ENCODE peak calls at places on chromosomes 13 and 19, in four cellular contexts. U is ascending aorta, Y is fibroblast of lung, Q is neuronal stem cell. S is an unnamed sample.
A peak's percentile ranks its signal among the peaks of the same experiment; 100 is the strongest.

GRCh38 chr13:21043898-21044297 is 17.5 kb downstream of the LATS2 start:
- DNase-seq in Y (peak; percentile 88), U (no peak), Q (no peak), S (no peak)

GRCh38 chr19:18428837-18429674 is 8.9 kb downstream of the ISYNA1 start:
- DNase-seq in Q (peak; percentile 94), U (no peak), Y (peak; percentile 79), S (no peak)

GRCh38 chr13:34046457-34046856 is 228.5 kb downstream of the RFC3 start:
- DNase-seq in U (no peak), Q (no peak), Y (peak; percentile 48), S (no peak)

GRCh38 chr13:97975280-97975850 is 21.9 kb downstream of the IPO5 start:
- DNase-seq in Q (no peak), Y (no peak), U (no peak), S (no peak)

GRCh38 chr19:17136617-17137016 is 61.0 kb downstream of the MYO9B start:
- DNase-seq in Q (no peak), U (no peak), Y (no peak), S (no peak)

GRCh38 chr19:15562861-15563260 is 52.2 kb upstream of the CYP4F8 start:
- DNase-seq in Y (no peak), Q (no peak), U (no peak), S (no peak)

GRCh38 chr19:1553415-1553814 is 14.7 kb downstream of the MEX3D start:
- DNase-seq in Y (no peak), U (no peak), Q (no peak), S (no peak)

GRCh38 chr13:43356566-43356965 is 333.2 kb downstream of the DNAJC15 start:
- DNase-seq in Y (no peak), Q (no peak), U (no peak), S (no peak)

GRCh38 chr19:14337510-14337909 is 43.7 kb upstream of the ADGRE5 start:
- DNase-seq in Y (no peak), U (no peak), Q (no peak), S (no peak)

GRCh38 chr13:44969858-44970484 is 19.3 kb downstream of the NUFIP1 start:
- DNase-seq in Y (peak; percentile 66), U (no peak), Q (peak; percentile 57), S (no peak)

GRCh38 chr13:32905063-32905863 is 111.0 kb upstream of the KL start:
- DNase-seq in Y (peak; percentile 87), U (no peak), Q (no peak), S (peak; percentile 11)

GRCh38 chr19:4502282-4503223 is 15.7 kb downstream of the PLIN4 start:
- DNase-seq in Q (no peak), Y (no peak), U (no peak), S (no peak)

GRCh38 chr19:15129856-15130580 is 22.8 kb downstream of the SYDE1 start:
- DNase-seq in Y (no peak), Q (no peak), U (no peak), S (no peak)

GRCh38 chr19:49615861-49616260 is 24.1 kb downstream of the RRAS start:
- DNase-seq in U (no peak), Q (no peak), Y (no peak), S (no peak)

GRCh38 chr13:108807841-108808240 is 178.4 kb downstream of the MYO16 start:
- DNase-seq in Y (no peak), Q (no peak), U (no peak), S (no peak)

GRCh38 chr19:48174445-48175030 is 4.1 kb downstream of the ZSWIM9 start:
- DNase-seq in U (no peak), Y (no peak), Q (no peak), S (no peak)

GRCh38 chr13:28655566-28655965 is 3.4 kb upstream of the POMP start:
- DNase-seq in Q (no peak), Y (peak; percentile 69), U (no peak), S (no peak)

GRCh38 chr13:66933994-66934393 is 296.1 kb downstream of the PCDH9 start:
- DNase-seq in Y (peak; percentile 96), Q (no peak), U (no peak), S (no peak)

GRCh38 chr13:90420683-90421082 is 926.8 kb upstream of the MIR17HG start:
- DNase-seq in Q (no peak), Y (no peak), U (no peak), S (no peak)

GRCh38 chr13:74306496-74306895 is 172.3 kb upstream of the KLF12 start:
- DNase-seq in Q (no peak), Y (peak; percentile 40), U (no peak), S (no peak)

GRCh38 chr13:98890186-98890585 is 87.7 kb downstream of the DOCK9 start:
- DNase-seq in Y (peak; percentile 96), Q (no peak), U (no peak), S (no peak)

GRCh38 chr13:25114220-25114619 is 18.3 kb downstream of the PABPC3 start:
- DNase-seq in Y (peak; percentile 58), U (no peak), Q (peak; percentile 66), S (no peak)

GRCh38 chr13:29583073-29583785 is 12.3 kb downstream of the SLC7A1 start:
- DNase-seq in U (no peak), Y (peak; percentile 91), Q (no peak), S (no peak)

GRCh38 chr19:48489608-48490216 is 20.5 kb downstream of the CYTH2 start:
- DNase-seq in Y (no peak), Q (no peak), U (no peak), S (no peak)

GRCh38 chr13:90427322-90428272 is 919.9 kb upstream of the MIR17HG start:
- DNase-seq in Q (no peak), Y (no peak), U (no peak), S (no peak)

GRCh38 chr13:102128216-102128800 is 273.5 kb downstream of the FGF14 start:
- DNase-seq in U (no peak), Y (peak; percentile 84), Q (no peak), S (no peak)

GRCh38 chr19:3963458-3964255 is 7.2 kb downstream of the DAPK3 start:
- DNase-seq in U (no peak), Y (no peak), Q (no peak), S (no peak)

GRCh38 chr19:2231621-2232221 is 4.4 kb downstream of the PLEKHJ1 start:
- DNase-seq in Y (no peak), Q (no peak), U (no peak), S (no peak)

GRCh38 chr19:12543855-12544254 is 7.4 kb downstream of the ZNF564 start:
- DNase-seq in U (no peak), Y (peak; percentile 37), Q (no peak), S (no peak)

GRCh38 chr13:51331354-51331861 is 8.1 kb upstream of the SERPINE3 start:
- DNase-seq in Q (no peak), U (no peak), Y (no peak), S (no peak)

GRCh38 chr19:12783226-12783848 is 7.9 kb upstream of the JUNB start:
- DNase-seq in U (no peak), Y (no peak), Q (no peak), S (no peak)

GRCh38 chr13:44219808-44220544 is 153.6 kb upstream of the SERP2 start:
- DNase-seq in U (no peak), Q (no peak), Y (peak; percentile 92), S (no peak)

GRCh38 chr19:17685451-17686026 is 2.6 kb downstream of the UNC13A start:
- DNase-seq in U (no peak), Y (no peak), Q (no peak), S (no peak)

DNA sequence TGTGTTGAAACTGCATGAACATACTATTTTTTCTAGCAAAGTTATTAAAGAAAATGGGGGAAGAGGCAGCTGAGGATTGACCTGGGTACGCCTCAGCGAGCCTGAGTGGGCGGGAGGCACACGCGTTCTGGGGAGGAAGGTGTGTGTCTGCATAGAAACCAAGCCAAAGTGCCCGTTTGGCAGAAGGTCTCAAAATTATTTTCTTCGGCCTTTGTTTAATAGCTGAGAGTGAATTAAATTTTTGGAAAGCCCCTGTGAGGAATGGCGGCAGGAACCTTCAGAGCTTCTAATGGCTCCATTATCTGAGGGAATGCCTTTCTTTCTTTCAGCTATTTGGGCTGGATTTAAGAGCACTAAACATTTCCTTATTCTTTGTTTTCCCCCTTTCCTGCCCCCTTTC is 5.2 kb downstream of the ZIC2 start:
- DNase-seq in Y (no peak), Q (no peak), U (no peak), S (no peak)
- H3K27me3 ChIP-seq in Y (peaks cover 91% of the 10 kb centered on the region), Q (peaks cover 36% of the 10 kb centered on the region), U (peaks cover 70% of the 10 kb centered on the region), S (peaks cover 11% of the 10 kb centered on the region)

GRCh38 chr19:42255766-42256750 is 1.1 kb upstream of the ERF start:
- DNase-seq in Q (peak; percentile 67), U (no peak), Y (peak; percentile 39), S (no peak)
- H3K4me1 ChIP-seq in Q (peaks cover 19% of the 10 kb centered on the region), U (peaks cover 20% of the 10 kb centered on the region), Y (peaks cover 13% of the 10 kb centered on the region), S (peaks cover 12% of the 10 kb centered on the region)

GRCh38 chr19:36150586-36150985 is 1.7 kb downstream of the COX7A1 start:
- DNase-seq in Y (no peak), Q (no peak), U (no peak), S (no peak)
- H3K27ac ChIP-seq in Y (no peak overlapping the region), Q (no peak overlapping the region), U (peak overlapping the region; percentile 99), S (no peak overlapping the region)

GRCh38 chr13:94712287-94712811 is at the start of gene SOX21:
- DNase-seq in U (no peak), Y (no peak), Q (no peak), S (no peak)

GRCh38 chr13:94708971-94709614 is 3.3 kb downstream of the SOX21 start:
- DNase-seq in Y (no peak), Q (no peak), U (no peak), S (no peak)

GRCh38 chr13:94711561-94712286 is 621 bp downstream of the SOX21 start:
- DNase-seq in U (no peak), Q (no peak), Y (peak; percentile 42), S (no peak)

GRCh38 chr13:94710881-94711560 is 1.3 kb downstream of the SOX21 start:
- DNase-seq in Y (no peak), Q (no peak), U (no peak), S (no peak)

GRCh38 chr13:94710081-94710809 is 2.1 kb downstream of the SOX21 start:
- DNase-seq in U (no peak), Y (no peak), Q (no peak), S (no peak)
- H3K27me3 ChIP-seq in U (peaks cover 37% of the 10 kb centered on the region), Y (peaks cover 72% of the 10 kb centered on the region), Q (no peaks in the 10 kb centered on the region), S (peaks cover 16% of the 10 kb centered on the region)

GRCh38 chr13:41058229-41059070 is 2.9 kb upstream of the WBP4 start:
- DNase-seq in Y (peak; percentile 37), Q (no peak), U (no peak), S (no peak)
- H3K4me1 ChIP-seq in Y (peaks cover 7% of the 10 kb centered on the region), Q (peaks cover 1% of the 10 kb centered on the region), U (peaks cover 34% of the 10 kb centered on the region), S (no peaks in the 10 kb centered on the region)

GRCh38 chr13:77620138-77620537 is 77.3 kb upstream of the SLAIN1 start:
- DNase-seq in U (no peak), Y (no peak), Q (no peak), S (no peak)
- H3K27ac ChIP-seq in U (no peak overlapping the region), Y (no peak overlapping the region), Q (no peak overlapping the region), S (no peak overlapping the region)

GRCh38 chr19:31347828-31348314 is 1.4 kb downstream of the TSHZ3 start:
- DNase-seq in Q (no peak), Y (peak; percentile 66), U (no peak), S (no peak)
- H3K27me3 ChIP-seq in Q (peaks cover 36% of the 10 kb centered on the region), Y (no peaks in the 10 kb centered on the region), U (no peaks in the 10 kb centered on the region), S (peaks cover 13% of the 10 kb centered on the region)

GRCh38 chr19:10292789-10293636 is 3.3 kb downstream of the ICAM5 start:
- DNase-seq in Q (no peak), U (no peak), Y (no peak), S (no peak)
- H3K4me1 ChIP-seq in Q (peaks cover 32% of the 10 kb centered on the region), U (peaks cover 30% of the 10 kb centered on the region), Y (peaks cover 13% of the 10 kb centered on the region), S (peaks cover 4% of the 10 kb centered on the region)

GRCh38 chr13:110249326-110249725 is 57.6 kb downstream of the COL4A1 start:
- DNase-seq in U (no peak), Y (no peak), Q (no peak), S (no peak)
- H3K27ac ChIP-seq in U (peak overlapping the region; percentile 91), Y (peak overlapping the region; percentile 82), Q (no peak overlapping the region), S (no peak overlapping the region)